ENCODE peak calls at places on chromosomes 13 and 19, in eight cellular contexts. W is astrocyte of the cerebellum, Q is AG10803, M is tibial artery, J is lower leg skin, Y is OCI-LY7, H is transverse colon, P is IMR-90. R is an unnamed sample.

GRCh38 chr13:35917252-35917941 is 213.8 kb downstream of the DCLK1 start:
- DNase-seq in W (no peak), Q (peak), M (no peak), J (no peak), Y (no peak), H (no peak), P (no peak), R (no peak)

GRCh38 chr19:13053761-13054604 is 48.7 kb downstream of the LYL1 start:
- DNase-seq in W (peak), Q (peak), M (peak), J (peak), Y (no peak), H (peak), P (peak), R (no peak)

GRCh38 chr13:93951153-93951552 is 528.3 kb downstream of the DCT start:
- DNase-seq in W (no peak), Q (peak), M (no peak), J (no peak), Y (no peak), H (no peak), P (peak), R (no peak)

GRCh38 chr19:10294368-10294697 is 4.6 kb downstream of the ICAM5 start:
- DNase-seq in W (no peak), Q (no peak), M (no peak), J (no peak), Y (no peak), H (peak), P (no peak), R (no peak)

GRCh38 chr13:112638919-112639318 is 50.9 kb upstream of the ATP11A start:
- DNase-seq in W (no peak), Q (no peak), M (peak), J (no peak), Y (no peak), H (no peak), P (no peak), R (no peak)

GRCh38 chr13:39422845-39423565 is 180.0 kb downstream of the LHFPL6 start:
- DNase-seq in W (no peak), Q (peak), M (no peak), J (no peak), Y (no peak), H (no peak), P (no peak), R (no peak)

GRCh38 chr13:26946675-26947342 is 186.2 kb upstream of the GPR12 start:
- DNase-seq in W (peak), Q (peak), M (no peak), J (no peak), Y (peak), H (no peak), P (peak), R (peak)

GRCh38 chr13:22422712-22423111 is 751.8 kb downstream of the FGF9 start:
- DNase-seq in W (no peak), Q (no peak), M (no peak), J (no peak), Y (no peak), H (no peak), P (no peak), R (no peak)

GRCh38 chr13:36454962-36455361 is 22.7 kb downstream of the CCNA1 start:
- DNase-seq in W (no peak), Q (no peak), M (no peak), J (no peak), Y (no peak), H (no peak), P (no peak), R (no peak)

DNA sequence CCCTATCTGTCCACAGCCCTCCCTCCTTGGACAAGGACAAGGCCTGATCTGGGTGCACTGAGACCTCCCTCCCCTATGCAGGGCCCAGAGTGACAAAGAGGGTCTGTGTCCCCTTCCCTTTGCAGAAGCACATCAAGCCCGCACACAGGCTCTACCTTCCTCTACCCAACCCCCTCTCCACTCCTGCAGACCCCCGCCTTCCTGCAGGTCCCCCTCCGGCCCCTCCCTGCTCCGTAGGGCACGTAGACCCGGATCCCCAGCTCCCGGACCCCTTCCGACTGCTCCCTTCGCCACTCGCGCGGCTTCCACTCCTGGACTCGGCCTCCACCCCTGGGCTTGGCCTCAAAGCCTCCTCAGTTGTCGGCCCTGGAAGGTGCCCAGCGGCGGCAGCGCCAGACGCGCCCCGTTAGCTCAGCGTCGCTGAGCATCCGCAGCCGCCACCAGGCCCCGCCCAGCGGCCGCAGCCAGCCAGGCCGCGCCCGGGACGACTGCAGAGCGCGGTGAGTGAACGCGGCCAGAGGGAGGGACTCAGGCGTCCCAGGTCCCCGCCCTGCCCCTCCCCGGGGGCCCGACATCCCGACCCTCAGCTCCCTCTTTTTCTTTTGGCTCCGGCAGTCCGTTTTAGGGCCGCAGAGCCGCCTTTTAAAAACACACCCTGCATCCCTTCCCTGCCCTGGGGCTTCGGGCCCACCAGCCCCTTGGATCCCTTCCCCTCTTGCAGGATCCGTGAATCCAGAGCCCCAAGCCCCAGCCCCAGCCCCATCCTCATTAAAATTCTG is 1.6 kb upstream of the MYADM start:
- DNase-seq in W (no peak), Q (peak), M (peak), J (peak), Y (no peak), H (peak), P (peak), R (no peak)
- H3K4me3 ChIP-seq in W (peak), Q (peak), M (peak), J (peak), Y (no peak), H (peak), P (peak), R (no peak)

GRCh38 chr13:30116379-30116778 is 191.0 kb downstream of the KATNAL1 start:
- DNase-seq in W (no peak), Q (no peak), M (no peak), J (no peak), Y (no peak), H (no peak), P (no peak), R (no peak)

GRCh38 chr13:30113531-30113930 is 193.8 kb downstream of the KATNAL1 start:
- DNase-seq in W (no peak), Q (no peak), M (no peak), J (no peak), Y (no peak), H (no peak), P (no peak), R (no peak)

GRCh38 chr13:30113983-30114491 is 193.3 kb downstream of the KATNAL1 start:
- DNase-seq in W (no peak), Q (peak), M (no peak), J (no peak), Y (no peak), H (peak), P (no peak), R (no peak)

GRCh38 chr13:30114586-30115256 is 192.6 kb downstream of the KATNAL1 start:
- DNase-seq in W (peak), Q (peak), M (peak), J (peak), Y (peak), H (peak), P (peak), R (peak)

DNA sequence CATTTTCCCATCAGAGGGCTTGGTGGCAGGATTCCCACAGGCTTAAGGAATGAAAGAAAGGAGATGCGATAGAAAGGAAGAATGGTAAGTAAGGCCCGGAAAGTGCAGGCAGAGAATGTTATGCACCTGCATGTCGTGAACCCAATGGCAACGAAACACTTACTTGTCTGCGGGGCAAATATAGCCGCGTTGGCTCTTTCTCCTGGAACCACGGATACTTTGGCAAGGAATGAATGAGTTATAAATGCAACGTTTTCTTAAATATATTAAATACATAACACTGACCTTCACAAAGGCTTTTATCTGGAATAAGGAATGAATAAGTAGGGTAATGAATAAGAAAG is 192.1 kb downstream of the KATNAL1 start:
- DNase-seq in W (no peak), Q (no peak), M (no peak), J (no peak), Y (no peak), H (no peak), P (no peak), R (no peak)
- TF ChIP-seq CTCF in W (no peak), Q (no peak), M (no peak), J (no peak), Y (no peak), H (no peak), P (no peak), R (no peak)

DNA sequence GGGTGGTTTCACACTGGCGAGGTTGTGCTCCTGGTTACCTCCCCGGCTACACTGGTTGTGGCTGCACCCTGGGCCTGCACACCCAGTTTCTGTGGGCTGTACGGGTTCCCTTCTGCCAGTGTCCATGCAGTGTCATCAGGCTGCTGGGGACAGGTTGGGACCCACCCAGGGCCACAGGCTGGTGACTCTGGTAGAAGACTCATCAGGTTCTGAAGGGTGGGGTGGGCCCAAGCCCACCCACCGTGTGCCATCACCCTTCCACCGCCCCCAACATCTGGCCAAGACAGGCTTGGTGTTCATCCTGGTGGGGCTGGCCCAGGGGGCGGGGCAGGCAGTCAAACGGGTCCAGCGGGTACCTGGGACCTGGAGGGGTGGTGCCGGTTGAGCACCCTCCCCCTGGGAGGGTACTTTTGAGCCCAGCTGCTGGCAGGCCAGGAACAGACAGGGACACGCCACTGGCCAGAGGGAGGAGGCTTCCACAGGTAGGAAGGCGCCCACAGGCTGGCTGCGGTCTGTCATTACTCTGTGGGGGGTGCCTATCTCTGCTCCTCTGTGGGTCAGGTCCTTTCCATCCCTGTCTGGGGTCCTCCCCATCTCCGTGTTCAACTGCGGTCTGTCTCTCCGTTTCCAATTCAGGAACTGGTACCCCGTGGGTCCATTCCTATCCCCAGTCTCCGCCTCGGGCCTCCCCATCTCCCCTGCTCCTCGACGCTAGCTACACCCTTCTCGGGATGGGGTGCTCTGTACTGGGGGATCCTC is at the start of gene RNF225:
- DNase-seq in W (no peak), Q (no peak), M (no peak), J (no peak), Y (no peak), H (peak), P (no peak), R (peak)
- H3K4me3 ChIP-seq in W (no peak), Q (no peak), M (no peak), J (no peak), Y (no peak), H (peak), P (no peak), R (peak)

GRCh38 chr19:36032251-36033104 is at the start of gene CLIP3:
- DNase-seq in W (peak), Q (peak), M (peak), J (no peak), Y (no peak), H (peak), P (peak), R (no peak)

GRCh38 chr19:36028313-36029041 is 4.2 kb downstream of the CLIP3 start:
- DNase-seq in W (no peak), Q (no peak), M (no peak), J (no peak), Y (no peak), H (no peak), P (no peak), R (no peak)

GRCh38 chr19:36027696-36028095 is 5.0 kb downstream of the CLIP3 start:
- DNase-seq in W (no peak), Q (no peak), M (no peak), J (no peak), Y (no peak), H (no peak), P (no peak), R (no peak)

GRCh38 chr19:36031308-36031707 is 1.4 kb downstream of the CLIP3 start:
- DNase-seq in W (no peak), Q (no peak), M (no peak), J (no peak), Y (no peak), H (no peak), P (no peak), R (no peak)

DNA sequence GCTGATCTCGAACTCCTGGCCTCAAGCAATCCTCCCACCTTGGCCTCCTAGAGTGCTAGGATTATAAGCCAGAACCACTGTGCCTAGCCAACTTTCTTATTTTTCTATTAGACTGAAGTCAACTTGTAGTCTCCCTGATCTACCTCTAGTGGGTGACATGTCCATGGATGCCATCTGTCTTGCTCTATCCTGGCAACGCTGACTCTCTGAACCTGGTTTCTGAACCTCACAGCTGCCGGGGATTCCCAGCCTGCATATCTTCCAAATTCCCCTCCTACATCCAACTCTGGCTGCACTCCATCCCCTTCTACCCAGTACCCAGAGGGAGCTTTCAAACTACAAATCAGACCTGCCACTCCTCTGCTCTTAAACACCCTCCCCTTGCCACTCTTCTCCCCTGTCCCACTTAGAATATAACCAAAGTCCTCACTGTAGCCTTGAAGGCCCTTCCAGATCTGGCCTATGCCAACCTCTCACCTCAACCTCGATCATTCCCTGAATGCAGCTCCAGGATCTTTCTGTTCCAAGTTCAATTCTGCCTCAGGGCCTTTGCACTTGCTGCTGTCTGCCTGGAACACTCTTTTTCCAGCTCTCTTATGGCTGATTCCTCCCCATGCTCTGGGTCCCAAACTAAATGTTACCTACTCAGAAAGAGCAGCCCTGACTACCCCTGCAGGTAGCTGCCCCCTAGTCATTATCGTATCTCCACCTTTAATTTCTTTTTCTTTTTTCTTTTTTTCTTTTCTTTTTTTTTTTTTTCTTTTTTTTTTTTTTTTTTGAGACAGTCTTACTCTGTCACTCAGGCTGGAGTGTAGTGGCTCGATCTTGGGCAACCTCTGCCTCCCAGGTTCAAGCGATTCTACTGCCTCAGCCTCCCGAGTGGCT is 2.2 kb downstream of the CLIP3 start:
- DNase-seq in W (no peak), Q (peak), M (no peak), J (no peak), Y (no peak), H (no peak), P (peak), R (no peak)
- TF ChIP-seq CTCF in W (peak), Q (peak), M (no peak), J (no peak), Y (no peak), H (no peak), P (no peak), R (no peak)